ENCODE peak calls at places on chromosomes 12 and 14, in five cellular contexts. Z is CD4-positive, CD25-positive, alpha-beta regulatory T cell; E is A549; D is stomach; X is ovary. B is an unnamed sample.
A peak's percentile ranks its signal among the peaks of the same experiment; 100 is the strongest.

GRCh38 chr12:97131220-97131981 is 224.3 kb downstream of the NEDD1 start:
- DNase-seq in Z (no peak), E (no peak), D (no peak), X (no peak), B (peak; percentile 84)

GRCh38 chr12:109557200-109557599 is 16.1 kb downstream of the MMAB start:
- DNase-seq in Z (no peak), E (no peak), D (no peak), X (no peak), B (no peak)

GRCh38 chr14:99138999-99139865 is 132.8 kb downstream of the BCL11B start:
- DNase-seq in Z (no peak), E (no peak), D (peak; percentile 17), X (no peak), B (no peak)

GRCh38 chr14:76953196-76953945 is 75.1 kb downstream of the IRF2BPL start:
- DNase-seq in Z (no peak), E (peak; percentile 90), D (peak; percentile 83), X (peak; percentile 78), B (no peak)

GRCh38 chr12:106138646-106139421 is at the start of gene NUAK1:
- DNase-seq in Z (no peak), E (peak; percentile 66), D (peak; percentile 54), X (peak; percentile 75), B (no peak)

GRCh38 chr14:56333361-56334279 is 215.4 kb downstream of the PELI2 start:
- DNase-seq in Z (no peak), E (peak; percentile 30), D (no peak), X (no peak), B (no peak)

GRCh38 chr12:8615206-8615605 is 2.5 kb upstream of the AICDA start:
- DNase-seq in Z (no peak), E (no peak), D (no peak), X (no peak), B (no peak)

GRCh38 chr12:52892193-52892852 is 12.6 kb downstream of the KRT8 start:
- DNase-seq in Z (no peak), E (no peak), D (no peak), X (no peak), B (no peak)

GRCh38 chr12:84856156-84856900 is 56.3 kb downstream of the SLC6A15 start:
- DNase-seq in Z (no peak), E (no peak), D (no peak), X (no peak), B (no peak)
- H3K27ac ChIP-seq in Z (no peak overlapping the region), E (no peak overlapping the region), D (no peak overlapping the region), X (no peak overlapping the region), B (no peak overlapping the region)

GRCh38 chr14:103427485-103428443 is 42.5 kb downstream of the MARK3 start:
- DNase-seq in Z (no peak), E (no peak), D (no peak), X (peak; percentile 52), B (peak; percentile 16)

GRCh38 chr14:103422981-103423600 is 37.9 kb downstream of the MARK3 start:
- DNase-seq in Z (no peak), E (no peak), D (no peak), X (no peak), B (no peak)

GRCh38 chr14:103433902-103434563 is 48.8 kb downstream of the MARK3 start:
- DNase-seq in Z (no peak), E (no peak), D (no peak), X (no peak), B (no peak)

GRCh38 chr14:103432627-103433026 is 47.4 kb downstream of the MARK3 start:
- DNase-seq in Z (no peak), E (no peak), D (no peak), X (no peak), B (no peak)

DNA sequence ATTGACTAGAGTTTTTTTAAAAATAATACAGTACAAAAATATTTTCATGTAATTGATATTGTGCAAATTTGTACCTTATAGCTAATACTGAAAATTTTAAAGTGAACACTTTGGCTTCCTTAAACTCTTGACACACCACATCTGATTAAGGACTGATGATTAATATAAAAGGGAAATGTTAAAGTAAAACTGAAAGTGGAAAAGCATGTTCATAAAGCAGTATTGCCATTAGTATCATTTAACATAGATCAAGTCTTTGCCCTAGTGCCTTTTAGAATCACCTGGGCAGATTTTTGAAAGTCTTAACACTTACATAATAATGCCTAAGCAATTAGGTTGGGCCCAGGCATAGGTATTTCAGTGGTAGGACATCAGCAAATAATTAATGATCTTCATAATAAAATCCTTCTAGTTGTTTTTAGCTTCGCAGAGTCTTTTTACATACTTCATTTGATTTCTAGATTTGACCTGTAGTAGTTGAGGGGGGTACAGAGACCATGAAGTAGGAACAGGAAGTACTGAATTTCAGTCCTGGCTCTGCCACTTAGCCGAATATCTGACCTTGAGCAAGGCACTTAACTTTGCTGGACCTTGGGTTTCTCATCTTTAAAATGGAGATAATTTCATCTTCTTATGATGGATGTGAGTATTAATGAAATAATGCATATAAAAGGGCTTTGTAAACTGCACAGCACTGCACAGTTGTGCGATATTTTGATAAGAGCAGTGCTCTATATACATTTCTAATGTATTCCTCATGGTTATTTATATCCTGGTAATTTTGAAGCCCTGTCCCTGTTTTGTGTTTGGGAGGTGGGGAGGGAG is 43.7 kb downstream of the MARK3 start:
- DNase-seq in Z (no peak), E (no peak), D (no peak), X (no peak), B (no peak)
- H3K27ac ChIP-seq in Z (peak overlapping the region; percentile 58), E (no peak overlapping the region), D (peak overlapping the region; percentile 9), X (no peak overlapping the region), B (no peak overlapping the region)

GRCh38 chr14:68253381-68253780 is 433.8 kb downstream of the RAD51B start:
- DNase-seq in Z (no peak), E (no peak), D (no peak), X (no peak), B (no peak)

GRCh38 chr14:68249534-68250517 is 430.2 kb downstream of the RAD51B start:
- DNase-seq in Z (no peak), E (no peak), D (no peak), X (no peak), B (no peak)

GRCh38 chr14:68251766-68252100 is 432.2 kb downstream of the RAD51B start:
- DNase-seq in Z (no peak), E (no peak), D (no peak), X (no peak), B (no peak)

GRCh38 chr14:68248481-68249255 is 429.1 kb downstream of the RAD51B start:
- DNase-seq in Z (peak; percentile 66), E (peak; percentile 61), D (no peak), X (peak; percentile 56), B (no peak)

GRCh38 chr14:68250950-68251765 is 431.6 kb downstream of the RAD51B start:
- DNase-seq in Z (peak; percentile 34), E (no peak), D (no peak), X (no peak), B (no peak)
- H3K27ac ChIP-seq in Z (no peak overlapping the region), E (peak overlapping the region; percentile 97), D (peak overlapping the region; percentile 87), X (peak overlapping the region; percentile 31), B (no peak overlapping the region)

DNA sequence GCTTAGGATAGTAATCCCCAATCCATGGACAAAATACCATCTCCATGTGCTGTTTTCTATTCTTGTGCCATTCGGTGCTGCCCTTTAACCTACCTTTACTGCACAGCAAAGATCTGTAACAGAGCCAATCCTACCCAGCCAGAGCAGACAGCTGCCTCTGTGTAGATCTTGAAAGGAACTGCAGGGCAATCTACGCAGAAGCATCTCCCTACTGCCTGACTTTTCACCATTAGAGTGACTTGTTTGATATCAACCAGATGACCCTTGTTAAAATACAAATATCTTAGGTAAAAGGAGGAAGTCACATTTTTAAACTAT is 33.9 kb upstream of the PPM1A start:
- DNase-seq in Z (no peak), E (no peak), D (no peak), X (no peak), B (no peak)
- H3K27ac ChIP-seq in Z (no peak overlapping the region), E (no peak overlapping the region), D (peak overlapping the region; percentile 80), X (no peak overlapping the region), B (no peak overlapping the region)

GRCh38 chr14:79325071-79325470 is 886.2 kb downstream of the DIO2 start:
- DNase-seq in Z (no peak), E (no peak), D (no peak), X (no peak), B (no peak)

GRCh38 chr14:79320561-79320960 is 890.7 kb downstream of the DIO2 start:
- DNase-seq in Z (no peak), E (no peak), D (no peak), X (no peak), B (no peak)

GRCh38 chr14:79328863-79329262 is 882.4 kb downstream of the DIO2 start:
- DNase-seq in Z (no peak), E (no peak), D (no peak), X (no peak), B (no peak)

DNA sequence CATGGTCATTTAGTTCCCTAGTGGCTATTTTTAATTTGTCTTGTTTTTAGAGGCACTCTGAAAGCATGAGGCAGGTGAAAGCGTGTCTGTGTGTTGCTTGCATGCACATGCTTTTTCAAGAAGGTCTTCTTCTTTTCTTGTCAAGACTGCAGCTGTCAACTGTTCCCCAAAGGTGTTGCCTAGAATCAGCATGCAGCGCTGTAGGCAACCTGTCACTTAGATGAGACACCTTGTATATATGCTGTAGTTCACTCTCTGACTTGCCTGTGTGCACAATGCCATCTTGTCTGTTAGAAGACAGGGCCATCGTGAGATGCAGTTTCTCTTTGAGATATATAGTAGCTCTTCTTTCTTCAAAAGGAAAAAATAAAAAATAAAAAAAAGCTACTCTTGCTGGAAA is 885.7 kb downstream of the DIO2 start:
- DNase-seq in Z (no peak), E (no peak), D (no peak), X (no peak), B (no peak)
- H3K27ac ChIP-seq in Z (no peak overlapping the region), E (no peak overlapping the region), D (no peak overlapping the region), X (no peak overlapping the region), B (no peak overlapping the region)

GRCh38 chr12:131862084-131862441 is 32.4 kb upstream of the ULK1 start:
- DNase-seq in Z (no peak), E (no peak), D (no peak), X (no peak), B (no peak)

GRCh38 chr12:131862600-131862993 is 31.8 kb upstream of the ULK1 start:
- DNase-seq in Z (no peak), E (no peak), D (no peak), X (no peak), B (no peak)

GRCh38 chr12:131861261-131862083 is 33.0 kb upstream of the ULK1 start:
- DNase-seq in Z (no peak), E (no peak), D (no peak), X (no peak), B (no peak)

GRCh38 chr12:131862994-131863710 is 31.3 kb upstream of the ULK1 start:
- DNase-seq in Z (no peak), E (no peak), D (no peak), X (no peak), B (no peak)

GRCh38 chr12:131860472-131861260 is 32.5 kb downstream of the MMP17 start:
- DNase-seq in Z (no peak), E (peak; percentile 92), D (peak; percentile 49), X (no peak), B (peak; percentile 37)
- H3K27ac ChIP-seq in Z (no peak overlapping the region), E (peak overlapping the region; percentile 96), D (no peak overlapping the region), X (no peak overlapping the region), B (no peak overlapping the region)

GRCh38 chr14:104148433-104149277 is 10.3 kb downstream of the KIF26A start:
- DNase-seq in Z (no peak), E (no peak), D (no peak), X (no peak), B (no peak)
- H3K27ac ChIP-seq in Z (no peak overlapping the region), E (peak overlapping the region; percentile 78), D (no peak overlapping the region), X (no peak overlapping the region), B (no peak overlapping the region)

B was measured in iPS DF 6.9.